ENCODE peak calls at places on chromosomes 6 and 20, in six cellular contexts. One of them, this sample, is unnamed.

GRCh38 chr20:49647509-49647908 is 66.2 kb downstream of the B4GALT5 start:
- DNase-seq in HCT116: no peak
- DNase-seq in endothelial cell of umbilical vein: no peak
- DNase-seq in CD8-positive, alpha-beta T cell: no peak
- DNase-seq in dorsolateral prefrontal cortex: no peak
- DNase-seq in adrenal gland: peak
- DNase-seq in this sample: no peak

GRCh38 chr20:20441259-20441658 is 73.4 kb downstream of the INSM1 start:
- DNase-seq in HCT116: no peak
- DNase-seq in endothelial cell of umbilical vein: no peak
- DNase-seq in CD8-positive, alpha-beta T cell: no peak
- DNase-seq in dorsolateral prefrontal cortex: no peak
- DNase-seq in adrenal gland: no peak
- DNase-seq in this sample: peak

GRCh38 chr6:31175961-31176360 is 5.5 kb upstream of the POU5F1 start:
- DNase-seq in HCT116: no peak
- DNase-seq in endothelial cell of umbilical vein: no peak
- DNase-seq in CD8-positive, alpha-beta T cell: no peak
- DNase-seq in dorsolateral prefrontal cortex: no peak
- DNase-seq in adrenal gland: no peak
- DNase-seq in this sample: no peak

GRCh38 chr6:72855471-72855870 is 233.6 kb downstream of the KCNQ5 start:
- DNase-seq in HCT116: no peak
- DNase-seq in endothelial cell of umbilical vein: no peak
- DNase-seq in CD8-positive, alpha-beta T cell: no peak
- DNase-seq in dorsolateral prefrontal cortex: no peak
- DNase-seq in adrenal gland: no peak
- DNase-seq in this sample: no peak

GRCh38 chr20:33309631-33310030 is 26.6 kb downstream of the BPIFB1 start:
- DNase-seq in HCT116: no peak
- DNase-seq in endothelial cell of umbilical vein: no peak
- DNase-seq in CD8-positive, alpha-beta T cell: no peak
- DNase-seq in dorsolateral prefrontal cortex: no peak
- DNase-seq in adrenal gland: no peak
- DNase-seq in this sample: no peak

GRCh38 chr6:39561536-39562266 is 163.5 kb downstream of the KIF6 start:
- DNase-seq in HCT116: no peak
- DNase-seq in endothelial cell of umbilical vein: no peak
- DNase-seq in CD8-positive, alpha-beta T cell: no peak
- DNase-seq in dorsolateral prefrontal cortex: no peak
- DNase-seq in adrenal gland: no peak
- DNase-seq in this sample: no peak

GRCh38 chr6:63785006-63785405 is 149.4 kb downstream of the PHF3 start:
- DNase-seq in HCT116: no peak
- DNase-seq in endothelial cell of umbilical vein: no peak
- DNase-seq in CD8-positive, alpha-beta T cell: no peak
- DNase-seq in dorsolateral prefrontal cortex: no peak
- DNase-seq in adrenal gland: no peak
- DNase-seq in this sample: no peak

GRCh38 chr20:23412026-23412425 is 9.3 kb downstream of the NAPB start:
- DNase-seq in HCT116: no peak
- DNase-seq in endothelial cell of umbilical vein: no peak
- DNase-seq in CD8-positive, alpha-beta T cell: no peak
- DNase-seq in dorsolateral prefrontal cortex: no peak
- DNase-seq in adrenal gland: no peak
- DNase-seq in this sample: no peak

GRCh38 chr20:48026981-48027592 is 241.8 kb upstream of the SULF2 start:
- DNase-seq in HCT116: no peak
- DNase-seq in endothelial cell of umbilical vein: no peak
- DNase-seq in CD8-positive, alpha-beta T cell: no peak
- DNase-seq in dorsolateral prefrontal cortex: no peak
- DNase-seq in adrenal gland: no peak
- DNase-seq in this sample: no peak

GRCh38 chr20:45828589-45828988 is 1.5 kb upstream of the TNNC2 start:
- DNase-seq in HCT116: no peak
- DNase-seq in endothelial cell of umbilical vein: no peak
- DNase-seq in CD8-positive, alpha-beta T cell: no peak
- DNase-seq in dorsolateral prefrontal cortex: no peak
- DNase-seq in adrenal gland: no peak
- DNase-seq in this sample: no peak

GRCh38 chr20:39778847-39779641 is 816.9 kb downstream of the DHX35 start:
- DNase-seq in HCT116: no peak
- DNase-seq in endothelial cell of umbilical vein: no peak
- DNase-seq in CD8-positive, alpha-beta T cell: no peak
- DNase-seq in dorsolateral prefrontal cortex: no peak
- DNase-seq in adrenal gland: peak
- DNase-seq in this sample: no peak

GRCh38 chr6:30491963-30492616 is 2.8 kb downstream of the HLA-E start:
- DNase-seq in HCT116: no peak
- DNase-seq in endothelial cell of umbilical vein: no peak
- DNase-seq in CD8-positive, alpha-beta T cell: no peak
- DNase-seq in dorsolateral prefrontal cortex: no peak
- DNase-seq in adrenal gland: no peak
- DNase-seq in this sample: no peak

GRCh38 chr6:165663736-165664552 is 903 bp upstream of the PDE10A start:
- DNase-seq in HCT116: no peak
- DNase-seq in endothelial cell of umbilical vein: no peak
- DNase-seq in CD8-positive, alpha-beta T cell: no peak
- DNase-seq in dorsolateral prefrontal cortex: no peak
- DNase-seq in adrenal gland: no peak
- DNase-seq in this sample: no peak

GRCh38 chr6:7270320-7271204 is 42.4 kb downstream of the SSR1 start:
- DNase-seq in HCT116: no peak
- DNase-seq in endothelial cell of umbilical vein: no peak
- DNase-seq in CD8-positive, alpha-beta T cell: no peak
- DNase-seq in dorsolateral prefrontal cortex: no peak
- DNase-seq in adrenal gland: no peak
- DNase-seq in this sample: no peak

GRCh38 chr6:167252271-167252670 is 38.8 kb upstream of the UNC93A start:
- DNase-seq in HCT116: no peak
- DNase-seq in endothelial cell of umbilical vein: no peak
- DNase-seq in CD8-positive, alpha-beta T cell: no peak
- DNase-seq in dorsolateral prefrontal cortex: no peak
- DNase-seq in adrenal gland: no peak
- DNase-seq in this sample: no peak

GRCh38 chr6:14401181-14401745 is 283.7 kb downstream of the CD83 start:
- DNase-seq in HCT116: no peak
- DNase-seq in endothelial cell of umbilical vein: no peak
- DNase-seq in CD8-positive, alpha-beta T cell: no peak
- DNase-seq in dorsolateral prefrontal cortex: no peak
- DNase-seq in adrenal gland: no peak
- DNase-seq in this sample: no peak

GRCh38 chr6:65760285-65760684 is 53.3 kb upstream of the EYS start:
- DNase-seq in HCT116: no peak
- DNase-seq in endothelial cell of umbilical vein: no peak
- DNase-seq in CD8-positive, alpha-beta T cell: no peak
- DNase-seq in dorsolateral prefrontal cortex: no peak
- DNase-seq in adrenal gland: no peak
- DNase-seq in this sample: no peak

GRCh38 chr20:37841991-37842390 is 60.9 kb upstream of the VSTM2L start:
- DNase-seq in HCT116: no peak
- DNase-seq in endothelial cell of umbilical vein: no peak
- DNase-seq in CD8-positive, alpha-beta T cell: no peak
- DNase-seq in dorsolateral prefrontal cortex: no peak
- DNase-seq in adrenal gland: no peak
- DNase-seq in this sample: no peak

GRCh38 chr20:37845878-37846277 is 57.0 kb upstream of the VSTM2L start:
- DNase-seq in HCT116: no peak
- DNase-seq in endothelial cell of umbilical vein: no peak
- DNase-seq in CD8-positive, alpha-beta T cell: no peak
- DNase-seq in dorsolateral prefrontal cortex: no peak
- DNase-seq in adrenal gland: no peak
- DNase-seq in this sample: no peak

GRCh38 chr20:37848706-37849105 is 54.2 kb upstream of the VSTM2L start:
- DNase-seq in HCT116: no peak
- DNase-seq in endothelial cell of umbilical vein: no peak
- DNase-seq in CD8-positive, alpha-beta T cell: no peak
- DNase-seq in dorsolateral prefrontal cortex: no peak
- DNase-seq in adrenal gland: no peak
- DNase-seq in this sample: no peak

GRCh38 chr20:37846573-37846972 is 56.4 kb upstream of the VSTM2L start:
- DNase-seq in HCT116: no peak
- DNase-seq in endothelial cell of umbilical vein: no peak
- DNase-seq in CD8-positive, alpha-beta T cell: no peak
- DNase-seq in dorsolateral prefrontal cortex: no peak
- DNase-seq in adrenal gland: no peak
- DNase-seq in this sample: no peak

GRCh38 chr20:37845261-37845681 is 57.7 kb upstream of the VSTM2L start:
- DNase-seq in HCT116: no peak
- DNase-seq in endothelial cell of umbilical vein: no peak
- DNase-seq in CD8-positive, alpha-beta T cell: no peak
- DNase-seq in dorsolateral prefrontal cortex: no peak
- DNase-seq in adrenal gland: peak
- DNase-seq in this sample: no peak
- H3K27ac ChIP-seq in HCT116: no peak
- H3K27ac ChIP-seq in endothelial cell of umbilical vein: no peak
- H3K27ac ChIP-seq in CD8-positive, alpha-beta T cell: no peak
- H3K27ac ChIP-seq in dorsolateral prefrontal cortex: no peak
- H3K27ac ChIP-seq in adrenal gland: no peak
- H3K27ac ChIP-seq in this sample: no peak

GRCh38 chr6:10402648-10403311 is 12.1 kb downstream of the TFAP2A start:
- DNase-seq in HCT116: no peak
- DNase-seq in endothelial cell of umbilical vein: no peak
- DNase-seq in CD8-positive, alpha-beta T cell: no peak
- DNase-seq in dorsolateral prefrontal cortex: no peak
- DNase-seq in adrenal gland: no peak
- DNase-seq in this sample: no peak

GRCh38 chr6:10403385-10404106 is 11.3 kb downstream of the TFAP2A start:
- DNase-seq in HCT116: no peak
- DNase-seq in endothelial cell of umbilical vein: no peak
- DNase-seq in CD8-positive, alpha-beta T cell: no peak
- DNase-seq in dorsolateral prefrontal cortex: no peak
- DNase-seq in adrenal gland: no peak
- DNase-seq in this sample: no peak

GRCh38 chr6:10406556-10406955 is 8.3 kb downstream of the TFAP2A start:
- DNase-seq in HCT116: no peak
- DNase-seq in endothelial cell of umbilical vein: no peak
- DNase-seq in CD8-positive, alpha-beta T cell: no peak
- DNase-seq in dorsolateral prefrontal cortex: no peak
- DNase-seq in adrenal gland: no peak
- DNase-seq in this sample: no peak

GRCh38 chr6:10404799-10405524 is 9.9 kb downstream of the TFAP2A start:
- DNase-seq in HCT116: no peak
- DNase-seq in endothelial cell of umbilical vein: no peak
- DNase-seq in CD8-positive, alpha-beta T cell: no peak
- DNase-seq in dorsolateral prefrontal cortex: no peak
- DNase-seq in adrenal gland: no peak
- DNase-seq in this sample: no peak

DNA sequence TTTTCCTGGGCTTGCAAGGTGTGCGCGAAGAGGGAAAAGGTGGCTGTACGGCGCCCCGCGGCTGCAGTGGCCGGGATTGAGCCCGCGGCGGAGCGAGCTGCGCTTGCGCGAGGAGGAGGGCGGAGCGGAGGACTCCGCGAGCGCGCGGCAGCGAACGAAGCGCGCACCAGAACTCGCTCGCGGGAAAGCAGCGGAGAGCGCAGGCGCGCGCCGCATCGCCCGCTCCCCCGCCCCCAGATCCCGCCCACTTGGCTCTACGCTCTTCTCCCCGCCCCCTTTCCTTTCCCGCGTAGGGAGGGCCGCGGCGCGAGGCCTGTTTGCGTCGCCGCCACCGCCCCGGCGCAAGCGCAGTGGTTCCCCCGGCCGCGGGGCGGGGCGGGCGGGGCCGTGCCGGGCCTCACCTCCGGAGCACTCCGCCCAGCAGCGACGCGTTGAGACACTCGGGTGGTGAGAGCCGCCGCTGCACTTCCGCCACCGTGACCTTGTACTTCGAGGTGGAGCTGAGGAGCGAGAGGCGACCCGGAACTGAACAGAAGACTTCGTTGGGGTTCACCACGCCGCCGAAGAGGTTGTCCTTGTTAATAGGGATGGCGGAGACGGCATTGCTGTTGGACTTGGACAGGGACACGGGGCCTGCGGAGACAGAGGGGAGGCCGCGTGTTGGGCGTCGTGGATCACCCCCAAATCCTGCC is 10.6 kb downstream of the TFAP2A start:
- DNase-seq in HCT116: peak
- DNase-seq in endothelial cell of umbilical vein: peak
- DNase-seq in CD8-positive, alpha-beta T cell: peak
- DNase-seq in dorsolateral prefrontal cortex: peak
- DNase-seq in adrenal gland: peak
- DNase-seq in this sample: peak
- H3K27ac ChIP-seq in HCT116: peak
- H3K27ac ChIP-seq in endothelial cell of umbilical vein: no peak
- H3K27ac ChIP-seq in CD8-positive, alpha-beta T cell: no peak
- H3K27ac ChIP-seq in dorsolateral prefrontal cortex: no peak
- H3K27ac ChIP-seq in adrenal gland: peak
- H3K27ac ChIP-seq in this sample: no peak

DNA sequence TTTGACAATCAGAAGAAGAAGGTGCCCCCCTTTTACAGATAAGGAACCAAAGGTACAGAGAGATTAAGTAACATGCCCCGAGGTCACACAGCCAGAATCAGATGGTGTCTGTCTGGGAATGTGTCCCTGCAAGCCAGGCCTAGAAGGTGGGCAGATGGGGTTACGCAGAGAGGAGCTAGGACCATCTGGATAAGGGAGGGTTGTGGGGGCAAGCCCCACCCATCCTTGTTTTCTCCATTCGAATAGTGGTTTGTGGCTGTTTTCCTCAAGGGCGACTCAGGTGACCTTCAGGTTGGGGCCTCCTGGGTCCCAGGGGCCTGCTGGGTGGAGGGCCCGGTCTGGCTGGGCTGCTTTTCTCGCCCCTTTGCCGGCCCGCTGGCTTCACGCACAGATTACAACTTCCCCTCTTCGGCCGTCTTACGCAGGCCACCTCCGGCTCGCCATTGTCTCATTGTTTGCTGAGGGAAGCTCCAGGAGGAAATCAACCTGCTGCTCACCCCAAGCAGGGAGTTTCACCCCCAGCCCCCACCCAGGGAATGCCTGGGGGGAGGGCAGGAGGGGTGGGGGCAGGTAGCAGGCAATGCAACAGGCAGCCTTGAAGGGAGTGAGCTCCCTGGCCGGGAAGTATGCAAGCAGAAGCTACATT is 30.8 kb upstream of the CSNK2A1 start:
- DNase-seq in HCT116: no peak
- DNase-seq in endothelial cell of umbilical vein: peak
- DNase-seq in CD8-positive, alpha-beta T cell: no peak
- DNase-seq in dorsolateral prefrontal cortex: no peak
- DNase-seq in adrenal gland: no peak
- DNase-seq in this sample: no peak
- H3K27ac ChIP-seq in HCT116: no peak
- H3K27ac ChIP-seq in endothelial cell of umbilical vein: peak
- H3K27ac ChIP-seq in CD8-positive, alpha-beta T cell: no peak
- H3K27ac ChIP-seq in dorsolateral prefrontal cortex: no peak
- H3K27ac ChIP-seq in adrenal gland: no peak
- H3K27ac ChIP-seq in this sample: no peak

GRCh38 chr6:67558985-67559384 is 1076.1 kb upstream of the ADGRB3 start:
- DNase-seq in HCT116: no peak
- DNase-seq in endothelial cell of umbilical vein: peak
- DNase-seq in CD8-positive, alpha-beta T cell: no peak
- DNase-seq in dorsolateral prefrontal cortex: no peak
- DNase-seq in adrenal gland: no peak
- DNase-seq in this sample: no peak
- H3K27ac ChIP-seq in HCT116: no peak
- H3K27ac ChIP-seq in endothelial cell of umbilical vein: no peak
- H3K27ac ChIP-seq in CD8-positive, alpha-beta T cell: no peak
- H3K27ac ChIP-seq in dorsolateral prefrontal cortex: no peak
- H3K27ac ChIP-seq in adrenal gland: no peak
- H3K27ac ChIP-seq in this sample: no peak